ENCODE peak calls at places on chromosomes 12 and 14, in eight cellular contexts. N, G, D, H, T, W, O and Z are unnamed samples.

GRCh38 chr12:112947761-112948160 is 9.5 kb downstream of the OAS3 start:
- DNase-seq in N (no peak), G (no peak), D (no peak), H (no peak), T (no peak), W (no peak), O (no peak), Z (no peak)

GRCh38 chr14:23378612-23379220 is 1.9 kb downstream of the CMTM5 start:
- DNase-seq in N (no peak), G (no peak), D (no peak), H (no peak), T (no peak), W (no peak), O (no peak), Z (no peak)

GRCh38 chr12:32307352-32307751 is 92.0 kb upstream of the FGD4 start:
- DNase-seq in N (no peak), G (no peak), D (no peak), H (no peak), T (no peak), W (no peak), O (no peak), Z (no peak)

GRCh38 chr12:81257952-81258551 is 180.2 kb downstream of the ACSS3 start:
- DNase-seq in N (peak), G (peak), D (peak), H (no peak), T (no peak), W (peak), O (no peak), Z (peak)

GRCh38 chr12:112828534-112828933 is 37.0 kb downstream of the RPH3A start:
- DNase-seq in N (no peak), G (no peak), D (no peak), H (no peak), T (no peak), W (no peak), O (no peak), Z (no peak)

GRCh38 chr12:41011939-41012338 is 176.2 kb upstream of the PDZRN4 start:
- DNase-seq in N (no peak), G (no peak), D (no peak), H (no peak), T (no peak), W (no peak), O (no peak), Z (no peak)

GRCh38 chr12:46964496-46965098 is 114.8 kb upstream of the PCED1B start:
- DNase-seq in N (peak), G (peak), D (peak), H (no peak), T (no peak), W (peak), O (no peak), Z (peak)

GRCh38 chr14:63421226-63421625 is 102.5 kb upstream of the GPHB5 start:
- DNase-seq in N (no peak), G (no peak), D (no peak), H (no peak), T (no peak), W (no peak), O (no peak), Z (peak)

GRCh38 chr12:77609016-77609415 is 221.7 kb upstream of the NAV3 start:
- DNase-seq in N (no peak), G (no peak), D (no peak), H (no peak), T (no peak), W (no peak), O (no peak), Z (peak)

GRCh38 chr14:91323031-91323430 is 78.5 kb upstream of the GPR68 start:
- DNase-seq in N (no peak), G (no peak), D (no peak), H (no peak), T (no peak), W (no peak), O (no peak), Z (no peak)

GRCh38 chr14:80095623-80096022 is 115.7 kb downstream of the DIO2 start:
- DNase-seq in N (no peak), G (peak), D (peak), H (no peak), T (no peak), W (peak), O (no peak), Z (peak)

DNA sequence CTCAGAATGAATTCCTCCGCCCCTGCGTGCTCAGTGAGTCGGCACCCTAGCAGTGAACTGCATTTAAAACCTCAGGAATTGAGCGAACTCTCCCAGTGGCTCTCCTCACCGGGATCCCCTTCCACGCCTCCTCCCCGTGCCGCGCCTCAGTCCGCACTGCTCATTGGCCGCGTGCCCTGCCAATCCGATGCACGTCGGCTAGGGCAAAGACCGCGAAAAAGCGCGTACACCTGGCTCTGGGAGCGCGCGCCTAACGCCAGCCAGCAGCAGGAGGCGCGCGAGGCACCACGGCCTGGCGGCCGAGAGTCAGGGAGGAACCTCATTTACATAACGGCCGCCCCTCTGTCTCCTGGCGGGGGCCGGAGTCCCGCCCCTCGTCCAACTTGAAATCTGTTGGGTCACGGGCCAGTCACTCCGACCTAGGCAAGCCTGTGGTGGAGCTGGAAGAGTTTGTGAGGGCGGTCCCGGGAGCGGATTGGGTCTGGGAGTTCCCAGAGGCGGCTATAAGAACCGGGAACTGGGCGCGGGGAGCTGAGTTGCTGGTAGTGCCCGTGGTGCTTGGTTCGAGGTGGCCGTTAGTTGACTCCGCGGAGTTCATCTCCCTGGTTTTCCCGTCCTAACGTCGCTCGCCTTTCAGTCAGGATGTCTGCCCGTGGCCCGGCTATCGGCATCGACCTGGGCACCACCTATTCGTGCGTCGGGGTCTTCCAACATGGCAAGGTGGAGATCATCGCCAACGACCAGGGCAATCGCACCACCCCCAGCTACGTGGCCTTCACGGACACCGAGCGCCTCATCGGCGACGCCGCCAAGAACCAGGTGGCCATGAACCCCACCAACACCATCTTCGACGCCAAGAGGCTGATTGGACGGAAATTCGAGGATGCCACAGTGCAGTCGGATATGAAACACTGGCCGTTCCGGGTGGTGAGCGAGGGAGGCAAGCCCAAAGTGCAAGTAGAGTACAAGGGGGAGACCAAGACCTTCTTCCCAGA is at the start of gene HSPA2:
- DNase-seq in N (peak), G (peak), D (peak), H (peak), T (peak), W (peak), O (peak), Z (peak)
- TF ChIP-seq CTCF in N (peak), G (peak), D (peak), H (no peak), T (peak), W (peak), O (peak), Z (peak)

DNA sequence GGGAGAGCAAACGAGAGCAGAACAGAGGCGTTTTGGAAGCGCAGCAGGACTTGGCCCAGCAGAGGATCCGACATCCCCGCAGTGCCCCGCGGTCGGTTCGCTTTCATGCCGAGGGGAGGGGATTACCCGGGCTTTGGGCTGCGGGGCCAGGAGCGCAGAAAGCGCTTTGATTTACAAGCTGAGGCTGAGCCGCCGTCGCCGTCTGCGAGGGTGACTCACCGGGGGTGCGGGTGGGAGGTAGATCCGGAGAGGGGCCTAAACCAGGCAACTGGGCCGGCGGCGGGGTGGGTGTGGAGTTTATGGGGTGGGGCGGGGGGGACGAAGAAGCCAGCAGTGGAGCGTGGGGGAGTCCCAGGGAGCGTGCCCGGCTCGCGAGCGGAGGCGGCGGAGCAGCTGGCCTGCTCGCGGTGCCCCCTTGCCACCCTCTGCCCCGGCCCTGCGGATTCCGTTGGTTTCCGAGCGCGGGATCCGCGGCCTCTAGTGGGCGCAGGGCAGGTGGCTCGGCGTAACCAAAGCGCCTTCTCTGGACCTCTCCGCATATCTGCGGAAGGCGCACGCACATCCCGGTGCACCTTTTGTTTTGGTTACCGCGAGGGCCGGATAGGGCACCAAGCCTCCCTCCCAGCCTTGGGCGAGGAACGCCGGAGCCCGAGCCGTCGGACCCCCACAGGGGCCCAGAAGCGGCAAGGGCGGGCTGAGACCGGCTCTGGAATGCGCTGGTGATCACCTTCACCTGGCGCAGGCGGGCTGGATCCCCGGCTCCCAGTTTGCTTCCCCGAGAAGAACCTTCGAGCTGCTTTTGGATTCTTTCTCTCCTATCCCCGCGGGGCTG is 2.6 kb downstream of the SIX4 start:
- DNase-seq in N (peak), G (no peak), D (peak), H (peak), T (peak), W (peak), O (peak), Z (peak)
- TF ChIP-seq CTCF in N (peak), G (peak), D (peak), H (no peak), T (no peak), W (peak), O (peak), Z (peak)

GRCh38 chr12:116406529-116406928 is 129.0 kb upstream of the MED13L start:
- DNase-seq in N (peak), G (no peak), D (no peak), H (peak), T (peak), W (peak), O (peak), Z (peak)
- TF ChIP-seq CTCF in N (peak), G (no peak), D (peak), H (no peak), T (no peak), W (no peak), O (no peak), Z (peak)

GRCh38 chr14:106530031-106530422 is 1003.6 kb downstream of the TMEM121 start:
- DNase-seq in N (no peak), G (no peak), D (no peak), H (no peak), T (no peak), W (no peak), O (no peak), Z (no peak)

GRCh38 chr14:106528717-106529116 is 1002.3 kb downstream of the TMEM121 start:
- DNase-seq in N (no peak), G (no peak), D (no peak), H (no peak), T (no peak), W (no peak), O (no peak), Z (no peak)

DNA sequence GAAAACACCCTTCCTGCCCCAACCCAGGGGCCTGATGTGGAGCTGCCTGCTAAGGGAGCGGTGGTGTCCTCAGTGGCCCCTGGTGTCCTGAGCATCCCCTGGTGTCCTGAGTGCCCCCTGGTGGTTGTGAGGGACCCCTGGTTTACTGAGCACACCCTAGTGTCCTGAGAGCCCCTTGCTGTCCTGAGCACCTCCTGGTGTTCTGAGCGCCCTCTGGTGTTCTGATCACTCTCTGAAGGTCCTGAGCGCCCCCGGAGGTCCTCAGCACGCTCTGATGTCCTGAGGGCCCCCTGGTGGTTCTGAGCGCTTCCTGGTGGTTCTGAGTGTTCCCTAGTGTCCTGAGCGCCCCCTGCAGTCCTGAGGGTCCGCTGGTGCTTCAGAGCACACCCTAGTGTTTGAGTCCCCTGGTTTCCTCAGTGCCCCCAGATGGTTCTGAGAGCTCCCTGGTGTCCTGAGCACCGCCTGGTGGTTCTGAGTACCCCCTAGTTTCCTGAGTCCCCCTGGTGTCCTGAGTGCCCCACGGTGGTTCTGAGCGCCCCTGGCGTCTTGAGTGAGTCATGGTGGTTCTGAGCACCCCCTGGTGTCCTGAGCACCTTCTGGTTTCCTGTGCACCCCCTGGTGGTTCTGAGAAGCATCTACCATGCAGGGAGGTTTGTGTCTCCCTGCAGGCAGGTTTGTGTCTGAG is 1004.2 kb downstream of the TMEM121 start:
- DNase-seq in N (no peak), G (no peak), D (no peak), H (no peak), T (peak), W (no peak), O (no peak), Z (no peak)
- TF ChIP-seq CTCF in N (no peak), G (no peak), D (no peak), H (no peak), T (no peak), W (no peak), O (peak), Z (no peak)

DNA sequence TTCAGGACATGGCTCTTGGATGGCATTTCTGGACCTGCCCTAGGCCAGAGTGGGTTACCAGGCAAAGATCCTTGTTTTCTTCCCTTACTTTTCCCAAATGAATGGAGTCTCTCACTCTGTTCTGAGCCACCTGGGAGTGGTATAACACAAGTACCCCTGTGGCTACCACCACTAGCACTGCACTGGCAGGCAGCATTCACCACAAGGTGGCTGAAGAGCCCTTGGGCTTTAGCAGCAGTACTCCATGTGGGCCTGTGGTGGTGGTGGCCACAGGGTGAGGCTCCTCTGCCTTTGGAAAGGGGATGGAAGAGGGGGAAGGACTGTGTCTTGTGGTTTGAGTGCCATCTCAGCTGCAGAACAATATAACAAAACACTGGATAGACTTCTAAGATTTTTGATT is 38.0 kb upstream of the LMNTD1 start:
- DNase-seq in N (peak), G (no peak), D (no peak), H (no peak), T (no peak), W (no peak), O (no peak), Z (no peak)
- TF ChIP-seq CTCF in N (peak), G (peak), D (no peak), H (no peak), T (no peak), W (no peak), O (no peak), Z (no peak)

DNA sequence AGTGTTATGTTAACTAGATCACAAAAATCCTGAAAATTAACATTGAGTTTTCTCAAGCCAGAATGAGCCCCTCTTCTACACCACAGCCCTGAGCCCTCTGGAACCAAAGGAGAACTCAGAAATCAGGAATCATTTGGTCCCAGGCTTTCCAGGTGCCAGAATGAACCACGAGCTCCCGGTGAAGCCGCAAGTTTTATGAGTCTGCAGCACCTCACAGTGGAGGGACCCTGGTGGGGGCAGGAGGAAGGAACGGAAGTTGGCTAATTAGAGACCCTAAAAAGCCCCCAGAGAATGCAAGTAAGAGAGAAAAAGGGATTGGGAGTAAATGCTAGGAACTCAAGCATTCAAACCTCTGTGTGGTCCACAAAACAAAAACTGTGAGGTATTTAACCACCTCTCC is 52.9 kb upstream of the BCL2L14 start:
- DNase-seq in N (no peak), G (no peak), D (no peak), H (no peak), T (no peak), W (no peak), O (no peak), Z (no peak)
- TF ChIP-seq CTCF in N (no peak), G (peak), D (peak), H (no peak), T (no peak), W (peak), O (no peak), Z (peak)

DNA sequence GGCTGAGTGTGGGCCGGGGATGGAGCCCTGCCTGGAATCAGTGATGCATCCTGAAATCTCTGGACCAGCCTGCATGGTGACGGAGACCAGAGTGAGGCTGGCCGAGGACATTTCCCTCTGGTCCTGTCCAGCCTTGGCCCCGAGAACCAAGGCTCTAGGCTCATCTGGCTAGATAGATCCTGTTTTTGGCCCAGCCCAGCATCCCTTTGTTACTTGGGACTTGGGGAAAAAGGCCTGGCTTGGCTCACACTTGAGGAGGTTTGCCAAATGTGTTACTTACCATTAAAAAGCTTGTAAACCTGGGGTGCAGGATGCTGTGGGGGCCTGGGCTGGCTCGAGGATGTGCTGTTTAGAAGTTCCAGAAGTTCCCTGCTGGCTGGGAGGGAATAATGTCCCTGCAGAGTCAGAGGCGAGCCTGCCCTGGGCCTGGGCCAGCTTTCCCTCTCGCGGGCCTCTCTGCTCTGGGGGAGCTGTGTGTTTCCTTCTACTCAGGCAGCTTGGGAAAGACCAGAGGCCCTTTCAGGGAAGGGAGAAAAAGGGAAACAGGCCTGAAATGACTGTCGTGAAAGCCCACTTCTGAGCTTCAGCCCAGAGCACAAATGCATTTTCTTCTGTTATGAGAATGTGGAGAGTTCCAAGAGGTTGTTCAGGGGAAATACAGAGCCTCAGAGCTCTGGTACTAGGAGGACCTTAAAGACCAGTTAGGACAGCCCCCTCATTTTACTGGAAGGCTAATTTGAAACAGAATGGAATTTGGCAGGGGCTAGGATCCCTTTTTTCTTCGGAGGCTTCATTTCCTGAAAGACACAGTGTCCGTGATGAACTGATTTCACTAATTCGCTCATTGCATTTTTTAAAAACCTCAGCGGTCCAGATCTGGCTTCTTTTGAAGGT is 47.2 kb upstream of the CTDSP2 start:
- DNase-seq in N (peak), G (peak), D (no peak), H (peak), T (peak), W (peak), O (peak), Z (peak)
- TF ChIP-seq CTCF in N (no peak), G (no peak), D (no peak), H (no peak), T (no peak), W (peak), O (peak), Z (no peak)